ENCODE peak calls at places on chromosomes 2 and 18, in six cellular contexts. R is esophagus squamous epithelium, N is IMR-90, H is prostate gland, M is H54, G is spleen. S is an unnamed sample.

GRCh38 chr2:191213333-191213732 is 31.9 kb upstream of the MYO1B start:
- DNase-seq in R (no peak), N (no peak), H (no peak), M (no peak), G (no peak), S (no peak)

GRCh38 chr2:98757904-98758421 is 27.0 kb upstream of the MGAT4A start:
- DNase-seq in R (peak), N (peak), H (peak), M (peak), G (peak), S (peak)

GRCh38 chr2:193527146-193527545 is 1332.4 kb upstream of the TMEFF2 start:
- DNase-seq in R (no peak), N (no peak), H (no peak), M (no peak), G (no peak), S (no peak)

GRCh38 chr2:28989973-28990372 is 8.9 kb downstream of the TOGARAM2 start:
- DNase-seq in R (no peak), N (no peak), H (no peak), M (no peak), G (no peak), S (no peak)

GRCh38 chr2:189002079-189002478 is 27.9 kb downstream of the COL3A1 start:
- DNase-seq in R (no peak), N (peak), H (no peak), M (peak), G (no peak), S (no peak)

GRCh38 chr2:181243319-181243718 is 213.9 kb upstream of the ITGA4 start:
- DNase-seq in R (no peak), N (no peak), H (no peak), M (no peak), G (no peak), S (no peak)

GRCh38 chr2:174544156-174544555 is 53.4 kb downstream of the WIPF1 start:
- DNase-seq in R (no peak), N (no peak), H (no peak), M (no peak), G (no peak), S (no peak)

GRCh38 chr2:215811409-215812355 is 201.7 kb downstream of the MREG start:
- DNase-seq in R (no peak), N (no peak), H (no peak), M (no peak), G (no peak), S (no peak)

GRCh38 chr18:3984163-3984757 is 470.8 kb downstream of the DLGAP1 start:
- DNase-seq in R (no peak), N (no peak), H (no peak), M (no peak), G (no peak), S (no peak)

GRCh38 chr2:219308142-219309093 is 783 bp downstream of the PTPRN start:
- DNase-seq in R (no peak), N (peak), H (no peak), M (peak), G (peak), S (peak)

GRCh38 chr2:235031686-235032373 is 80.0 kb downstream of the SH3BP4 start:
- DNase-seq in R (no peak), N (no peak), H (no peak), M (no peak), G (no peak), S (no peak)

GRCh38 chr2:144686518-144687215 is 166.7 kb upstream of the ZEB2 start:
- DNase-seq in R (no peak), N (no peak), H (no peak), M (no peak), G (no peak), S (no peak)

GRCh38 chr2:26708457-26708856 is 15.9 kb downstream of the KCNK3 start:
- DNase-seq in R (no peak), N (no peak), H (no peak), M (no peak), G (no peak), S (no peak)

GRCh38 chr2:106990307-106990706 is 104.3 kb upstream of the ST6GAL2 start:
- DNase-seq in R (no peak), N (peak), H (no peak), M (no peak), G (no peak), S (no peak)

GRCh38 chr18:32714571-32715148 is 58.2 kb downstream of the KLHL14 start:
- DNase-seq in R (no peak), N (peak), H (peak), M (peak), G (no peak), S (peak)

GRCh38 chr2:68971591-68972231 is 2.7 kb upstream of the GKN1 start:
- DNase-seq in R (no peak), N (peak), H (no peak), M (peak), G (no peak), S (no peak)

GRCh38 chr18:8081872-8082553 is 514.9 kb downstream of the PTPRM start:
- DNase-seq in R (no peak), N (no peak), H (no peak), M (no peak), G (no peak), S (no peak)

GRCh38 chr18:57660961-57661360 is 39.3 kb upstream of the NARS1 start:
- DNase-seq in R (no peak), N (peak), H (no peak), M (no peak), G (no peak), S (no peak)

GRCh38 chr2:141557329-141558098 is 573.3 kb downstream of the LRP1B start:
- DNase-seq in R (no peak), N (peak), H (no peak), M (peak), G (no peak), S (no peak)

GRCh38 chr2:177234267-177234666 is 21.7 kb downstream of the HNRNPA3 start:
- DNase-seq in R (no peak), N (no peak), H (no peak), M (no peak), G (no peak), S (no peak)

GRCh38 chr18:59139291-59139614 is 431 bp upstream of the SEC11C start:
- DNase-seq in R (peak), N (peak), H (peak), M (peak), G (peak), S (peak)

GRCh38 chr2:129801575-129801974 is 177.9 kb upstream of the RAB6C start:
- DNase-seq in R (no peak), N (peak), H (no peak), M (no peak), G (no peak), S (no peak)

GRCh38 chr18:48735070-48735676 is 196.3 kb downstream of the CTIF start:
- DNase-seq in R (no peak), N (peak), H (no peak), M (peak), G (no peak), S (no peak)

GRCh38 chr2:124804014-124804940 is 779.2 kb downstream of the CNTNAP5 start:
- DNase-seq in R (no peak), N (peak), H (no peak), M (peak), G (no peak), S (peak)

GRCh38 chr2:19059076-19059475 is 299.3 kb downstream of the OSR1 start:
- DNase-seq in R (no peak), N (no peak), H (peak), M (no peak), G (no peak), S (no peak)

GRCh38 chr2:101403745-101404144 is 16.4 kb upstream of the CREG2 start:
- DNase-seq in R (no peak), N (no peak), H (no peak), M (no peak), G (no peak), S (no peak)

GRCh38 chr2:162071016-162071415 is 3.0 kb downstream of the DPP4 start:
- DNase-seq in R (no peak), N (peak), H (no peak), M (no peak), G (no peak), S (no peak)

GRCh38 chr2:111053825-111054490 is 66.8 kb upstream of the BCL2L11 start:
- DNase-seq in R (no peak), N (no peak), H (no peak), M (no peak), G (no peak), S (no peak)

GRCh38 chr2:37569986-37570688 is 101.3 kb downstream of the CDC42EP3 start:
- DNase-seq in R (no peak), N (peak), H (no peak), M (no peak), G (no peak), S (no peak)

GRCh38 chr2:164314148-164314547 is 307.1 kb downstream of the GRB14 start:
- DNase-seq in R (no peak), N (no peak), H (peak), M (no peak), G (no peak), S (peak)

GRCh38 chr2:29314816-29315571 is 199.8 kb downstream of the CLIP4 start:
- DNase-seq in R (no peak), N (no peak), H (peak), M (no peak), G (peak), S (peak)

GRCh38 chr2:24385366-24385765 is 25.0 kb upstream of the ITSN2 start:
- DNase-seq in R (no peak), N (no peak), H (no peak), M (no peak), G (no peak), S (no peak)

GRCh38 chr2:105522645-105523044 is 123.8 kb upstream of the FHL2 start:
- DNase-seq in R (no peak), N (no peak), H (no peak), M (no peak), G (no peak), S (no peak)

GRCh38 chr18:10299686-10300085 is 154.7 kb upstream of the APCDD1 start:
- DNase-seq in R (no peak), N (no peak), H (no peak), M (no peak), G (no peak), S (no peak)

GRCh38 chr2:219627105-219628100 is at the start of gene SLC4A3:
- DNase-seq in R (no peak), N (peak), H (no peak), M (peak), G (peak), S (no peak)

GRCh38 chr2:237909075-237909695 is 49.8 kb downstream of the RAMP1 start:
- DNase-seq in R (no peak), N (no peak), H (no peak), M (no peak), G (peak), S (no peak)

GRCh38 chr2:40048506-40048905 is 269.4 kb upstream of the THUMPD2 start:
- DNase-seq in R (no peak), N (no peak), H (no peak), M (no peak), G (no peak), S (no peak)

DNA sequence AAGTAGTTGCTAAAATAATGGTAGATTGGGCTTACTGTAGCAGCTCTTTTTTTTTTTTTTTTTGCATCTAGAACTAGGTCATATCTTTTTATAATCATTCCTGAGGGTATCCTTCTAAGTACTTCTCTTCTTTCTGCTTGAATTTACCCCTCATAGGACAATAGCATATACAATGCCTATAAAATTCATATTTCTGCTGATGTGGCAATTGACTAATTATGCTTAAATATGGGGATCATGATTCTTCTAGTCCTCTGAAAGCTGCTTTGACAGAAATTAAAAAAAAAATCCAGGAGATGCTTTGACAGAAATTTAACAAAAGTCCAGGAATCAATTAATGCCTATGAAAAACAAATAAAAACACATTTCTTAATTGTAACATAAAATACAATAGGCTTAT is 358.4 kb downstream of the CCDC85A start:
- DNase-seq in R (no peak), N (no peak), H (no peak), M (no peak), G (no peak), S (no peak)
- TF ChIP-seq POLR2A in R (no peak), N (no peak), H (no peak), M (no peak), G (no peak), S (no peak)

DNA sequence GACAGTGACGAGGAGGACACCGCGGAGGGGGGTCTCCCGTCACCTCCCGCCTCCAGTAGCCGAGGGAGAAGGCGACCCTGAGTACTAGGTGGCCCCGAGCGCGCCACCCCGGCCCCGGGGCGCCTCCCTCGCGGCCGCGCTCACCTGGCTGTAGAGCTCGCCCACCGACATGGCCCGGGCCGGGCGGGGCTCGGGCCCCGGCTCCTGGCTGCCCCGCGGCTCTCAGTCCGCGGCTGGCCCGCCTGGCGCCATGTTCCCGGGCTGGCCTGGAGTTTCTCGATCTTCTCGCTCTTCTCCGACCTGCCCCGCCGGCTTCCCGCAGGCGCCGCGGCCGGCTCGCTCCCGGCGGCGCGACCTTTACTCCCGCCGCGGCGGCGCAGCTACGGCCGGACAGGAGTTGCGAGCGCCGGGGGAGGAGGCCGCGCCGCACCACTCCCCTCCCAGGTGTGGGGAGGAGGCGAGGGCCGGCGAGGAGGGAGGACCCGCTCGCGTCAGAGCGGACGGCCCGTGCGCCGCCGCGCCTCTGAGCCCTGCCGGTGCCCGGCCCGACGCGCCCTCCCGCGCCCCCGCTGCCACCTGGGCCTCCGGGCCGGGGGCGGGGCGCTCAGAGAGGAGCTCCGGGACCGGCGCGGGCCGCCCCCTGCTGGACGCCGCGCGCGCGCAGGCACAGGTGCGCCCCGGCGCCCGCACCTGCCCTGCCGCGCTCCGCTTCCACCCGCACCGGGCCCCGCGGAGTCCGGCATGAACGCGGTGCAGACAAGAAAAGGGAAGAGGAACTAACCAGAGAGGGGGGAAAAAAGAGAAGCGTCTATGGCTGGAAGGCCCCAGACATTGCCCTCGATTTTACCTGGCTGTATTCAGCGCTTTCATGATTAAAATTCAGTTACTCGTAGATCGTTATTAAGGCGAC is at the start of gene MYO5B:
- DNase-seq in R (no peak), N (no peak), H (peak), M (no peak), G (peak), S (peak)
- TF ChIP-seq POLR2A in R (peak), N (no peak), H (peak), M (no peak), G (no peak), S (no peak)

GRCh38 chr18:12278765-12279682 is 24.9 kb downstream of the CIDEA start:
- DNase-seq in R (no peak), N (peak), H (peak), M (peak), G (no peak), S (peak)
- TF ChIP-seq POLR2A in R (peak), N (peak), H (peak), M (peak), G (no peak), S (peak)

DNA sequence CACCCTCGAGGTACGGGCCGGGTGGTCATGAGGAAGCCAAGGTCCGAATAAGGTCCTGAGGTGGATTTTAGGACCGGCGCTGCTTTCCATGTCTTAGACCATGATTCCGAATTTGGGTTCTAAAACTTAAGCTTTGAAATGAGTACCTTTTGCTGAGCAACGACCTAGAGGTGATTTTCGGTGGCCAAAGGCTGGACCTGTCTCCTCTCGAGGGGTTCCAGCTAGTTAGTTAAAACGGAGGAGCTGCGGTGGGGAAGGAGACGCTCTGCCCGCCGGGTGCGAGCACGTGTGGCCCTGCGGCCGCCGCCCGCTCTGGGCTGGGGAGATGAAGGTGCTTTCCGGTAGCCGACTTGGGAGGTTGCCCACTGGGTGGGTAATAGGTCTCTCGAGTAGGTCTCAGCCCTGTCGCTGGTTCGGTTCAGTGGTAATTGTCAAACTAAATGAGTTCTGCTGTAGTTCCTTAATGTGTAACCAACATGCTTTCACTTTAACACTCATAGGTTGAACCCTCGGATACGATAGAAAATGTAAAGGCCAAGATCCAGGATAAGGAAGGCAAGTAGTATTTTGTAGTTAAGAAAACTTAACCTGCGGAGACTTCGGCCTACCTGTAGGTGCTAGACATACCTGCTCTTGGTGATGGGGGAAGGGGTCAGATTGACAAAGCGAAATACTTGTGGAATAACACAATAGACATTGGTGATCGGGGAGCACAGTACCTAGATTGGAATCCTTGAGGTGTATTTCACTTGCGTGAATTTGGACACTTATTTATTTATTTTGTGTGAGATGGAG is 572 bp downstream of the RPS27A start:
- DNase-seq in R (no peak), N (peak), H (no peak), M (no peak), G (peak), S (peak)
- TF ChIP-seq POLR2A in R (no peak), N (no peak), H (no peak), M (no peak), G (no peak), S (no peak)

GRCh38 chr18:24138884-24139616 is at the start of gene CABYR:
- DNase-seq in R (no peak), N (peak), H (peak), M (peak), G (peak), S (peak)
- TF ChIP-seq POLR2A in R (peak), N (peak), H (peak), M (peak), G (no peak), S (peak)

DNA sequence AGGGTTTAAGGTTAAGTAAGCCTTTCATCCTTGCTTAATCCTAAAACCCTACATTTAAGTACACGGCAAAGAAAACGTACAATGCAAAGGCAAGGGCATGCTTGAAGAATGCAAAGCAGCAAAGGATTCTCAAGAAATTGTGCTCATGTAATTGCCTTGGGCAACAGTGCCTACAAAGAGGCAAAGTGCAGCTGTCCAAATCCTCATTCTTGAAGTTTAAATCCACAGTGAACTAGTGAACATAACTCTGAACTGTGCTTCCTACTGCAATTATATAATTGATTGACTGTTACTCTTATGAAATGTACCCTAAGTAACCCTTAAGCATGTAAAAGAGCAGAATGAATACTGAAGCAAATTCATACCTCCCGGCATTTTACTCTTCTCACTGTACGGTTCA is 85.4 kb downstream of the MAP3K20 start:
- DNase-seq in R (no peak), N (peak), H (no peak), M (no peak), G (no peak), S (no peak)
- TF ChIP-seq POLR2A in R (no peak), N (no peak), H (no peak), M (no peak), G (no peak), S (no peak)

DNA sequence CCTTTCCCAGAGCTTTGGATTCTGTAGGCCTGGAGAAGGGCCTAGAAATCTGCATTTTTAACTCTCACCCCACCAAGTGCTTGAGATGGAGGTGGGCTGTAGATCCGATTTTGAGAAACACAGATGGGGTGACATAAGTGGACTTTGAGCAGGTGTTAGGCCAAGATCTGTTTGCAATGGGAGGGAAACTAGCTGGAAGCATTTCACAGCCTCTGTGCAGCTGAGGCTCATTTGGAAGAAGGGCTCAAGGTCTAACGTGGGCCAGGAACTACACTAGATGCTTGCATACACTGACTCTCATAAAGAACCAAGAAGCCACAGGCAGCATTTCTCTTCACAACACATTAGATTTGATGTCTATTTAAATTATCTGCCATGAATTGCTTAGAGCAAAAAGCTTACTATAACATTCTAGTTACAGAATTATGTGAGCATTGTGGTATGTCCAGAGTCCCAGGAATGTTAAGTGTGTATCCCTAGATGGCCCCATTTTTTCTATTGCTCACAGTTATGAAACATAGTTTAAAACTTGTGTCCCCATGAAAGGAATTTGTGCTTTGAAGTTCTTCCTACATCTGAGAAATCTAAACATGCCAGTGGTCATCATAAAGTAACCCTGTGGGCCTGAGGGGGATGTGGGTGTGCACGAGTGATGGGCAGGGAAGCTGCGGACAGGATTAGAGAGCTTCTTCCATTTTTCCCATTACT is 77.2 kb downstream of the CD28 start:
- DNase-seq in R (no peak), N (peak), H (no peak), M (no peak), G (no peak), S (no peak)
- TF ChIP-seq POLR2A in R (no peak), N (no peak), H (no peak), M (no peak), G (no peak), S (no peak)